ENCODE peak calls at places on chromosomes 11 and 22, in ten cellular contexts. U, X, R, O, S, J, C, Q, N and T are unnamed samples.
A peak's percentile ranks its signal among the peaks of the same experiment; 100 is the strongest.

GRCh38 chr11:19368726-19369364 is 128.1 kb upstream of the E2F8 start:
- DNase-seq in U (no peak), X (no peak), R (no peak), O (peak; percentile 69), S (no peak), J (peak; percentile 22), C (peak; percentile 56), Q (no peak), N (no peak), T (no peak)

GRCh38 chr11:47800759-47801158 is 33.6 kb upstream of the FNBP4 start:
- DNase-seq in U (no peak), X (no peak), R (no peak), O (no peak), S (no peak), J (no peak), C (no peak), Q (no peak), N (no peak), T (no peak)

GRCh38 chr11:61691378-61692156 is 11.4 kb downstream of the DAGLA start:
- DNase-seq in U (no peak), X (no peak), R (no peak), O (no peak), S (no peak), J (no peak), C (no peak), Q (no peak), N (no peak), T (no peak)

GRCh38 chr11:66337103-66337899 is 1.1 kb upstream of the RIN1 start:
- DNase-seq in U (no peak), X (no peak), R (no peak), O (no peak), S (no peak), J (no peak), C (no peak), Q (no peak), N (no peak), T (no peak)

GRCh38 chr11:59901306-59901705 is 22.7 kb downstream of the OOSP3 start:
- DNase-seq in U (no peak), X (no peak), R (no peak), O (no peak), S (peak; percentile 4), J (no peak), C (no peak), Q (no peak), N (no peak), T (peak; percentile 86)

GRCh38 chr11:64181506-64182411 is 4.2 kb upstream of the STIP1 start:
- DNase-seq in U (peak; percentile 93), X (peak; percentile 75), R (peak; percentile 10), O (peak; percentile 91), S (peak; percentile 62), J (peak; percentile 78), C (peak; percentile 86), Q (peak; percentile 93), N (peak; percentile 97), T (peak; percentile 81)

GRCh38 chr22:24938741-24939341 is 7.7 kb downstream of the LHFPL7 start:
- DNase-seq in U (no peak), X (no peak), R (peak; percentile 32), O (peak; percentile 59), S (peak; percentile 24), J (peak; percentile 59), C (no peak), Q (no peak), N (no peak), T (no peak)

GRCh38 chr11:63602296-63602695 is 11.9 kb downstream of the PLAAT3 start:
- DNase-seq in U (no peak), X (no peak), R (no peak), O (peak; percentile 87), S (peak; percentile 34), J (no peak), C (no peak), Q (no peak), N (no peak), T (no peak)

GRCh38 chr11:114399903-114400221 is 449 bp downstream of the C11orf71 start:
- DNase-seq in U (peak; percentile 42), X (no peak), R (no peak), O (no peak), S (no peak), J (peak; percentile 60), C (no peak), Q (no peak), N (no peak), T (peak; percentile 22)

GRCh38 chr11:70493891-70494290 is 95.6 kb downstream of the CTTN start:
- DNase-seq in U (no peak), X (no peak), R (no peak), O (no peak), S (no peak), J (no peak), C (no peak), Q (no peak), N (peak; percentile 32), T (no peak)

GRCh38 chr22:25540912-25541660 is 23.4 kb upstream of the GRK3 start:
- DNase-seq in U (no peak), X (no peak), R (no peak), O (no peak), S (no peak), J (no peak), C (no peak), Q (no peak), N (no peak), T (no peak)

GRCh38 chr11:76717369-76717768 is 46.8 kb upstream of the LRRC32 start:
- DNase-seq in U (no peak), X (no peak), R (no peak), O (no peak), S (no peak), J (no peak), C (no peak), Q (no peak), N (no peak), T (no peak)
- H3K4me3 ChIP-seq in U (no peak overlapping the region), X (no peak overlapping the region), R (no peak overlapping the region), O (no peak overlapping the region), S (no peak overlapping the region), J (no peak overlapping the region), C (no peak overlapping the region), Q (no peak overlapping the region), N (no peak overlapping the region), T (no peak overlapping the region)

GRCh38 chr22:17980638-17981051 is 43.7 kb downstream of the MICAL3 start:
- DNase-seq in U (no peak), X (no peak), R (peak; percentile 22), O (no peak), S (no peak), J (peak; percentile 75), C (no peak), Q (no peak), N (no peak), T (no peak)
- H3K4me3 ChIP-seq in U (peak overlapping the region; percentile 10), X (no peak overlapping the region), R (peak overlapping the region; percentile 52), O (no peak overlapping the region), S (no peak overlapping the region), J (peak overlapping the region; percentile 52), C (no peak overlapping the region), Q (no peak overlapping the region), N (no peak overlapping the region), T (no peak overlapping the region)

GRCh38 chr11:23284626-23285025 is 424.4 kb upstream of the CCDC179 start:
- DNase-seq in U (no peak), X (no peak), R (no peak), O (peak; percentile 24), S (no peak), J (no peak), C (peak; percentile 7), Q (no peak), N (no peak), T (peak; percentile 65)

DNA sequence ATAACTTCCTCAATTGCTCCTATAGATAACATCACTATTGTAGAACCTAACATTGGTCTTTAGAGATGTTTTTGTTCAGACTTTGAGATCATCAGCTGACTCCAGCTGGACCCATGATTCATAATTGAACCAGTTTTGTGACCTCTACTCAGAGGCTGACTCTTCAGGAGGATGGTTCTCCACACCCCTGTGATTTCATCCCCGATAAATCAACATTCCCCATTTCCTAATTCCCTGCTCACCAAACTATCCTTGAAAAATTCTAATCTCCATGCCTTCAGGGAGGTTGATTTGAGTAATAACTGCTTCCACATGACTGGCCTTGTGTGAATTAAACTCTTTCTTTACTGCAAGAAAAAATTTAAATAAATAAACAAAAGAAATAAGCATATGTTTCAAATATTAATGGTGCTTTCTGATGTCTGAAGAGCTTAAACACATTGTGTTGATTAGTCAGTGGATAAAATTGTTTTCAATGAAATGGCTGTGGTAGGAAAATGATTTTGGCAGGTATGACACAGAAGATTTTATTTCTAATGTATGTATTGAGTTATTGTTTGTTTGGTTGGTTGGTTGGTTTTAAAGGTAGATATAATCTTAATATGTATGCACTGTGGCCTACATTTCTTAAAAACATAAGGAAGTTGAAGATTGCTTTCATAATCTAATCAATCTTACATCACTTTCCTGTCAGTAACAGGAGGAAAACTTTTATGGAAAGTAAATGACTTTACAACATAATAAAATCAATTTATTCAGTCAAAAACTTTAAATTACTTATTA is 427.9 kb upstream of the CCDC179 start:
- DNase-seq in U (no peak), X (no peak), R (no peak), O (peak; percentile 58), S (peak; percentile 23), J (no peak), C (peak; percentile 83), Q (no peak), N (no peak), T (no peak)
- H3K4me3 ChIP-seq in U (no peak overlapping the region), X (no peak overlapping the region), R (no peak overlapping the region), O (no peak overlapping the region), S (no peak overlapping the region), J (no peak overlapping the region), C (no peak overlapping the region), Q (no peak overlapping the region), N (no peak overlapping the region), T (no peak overlapping the region)

DNA sequence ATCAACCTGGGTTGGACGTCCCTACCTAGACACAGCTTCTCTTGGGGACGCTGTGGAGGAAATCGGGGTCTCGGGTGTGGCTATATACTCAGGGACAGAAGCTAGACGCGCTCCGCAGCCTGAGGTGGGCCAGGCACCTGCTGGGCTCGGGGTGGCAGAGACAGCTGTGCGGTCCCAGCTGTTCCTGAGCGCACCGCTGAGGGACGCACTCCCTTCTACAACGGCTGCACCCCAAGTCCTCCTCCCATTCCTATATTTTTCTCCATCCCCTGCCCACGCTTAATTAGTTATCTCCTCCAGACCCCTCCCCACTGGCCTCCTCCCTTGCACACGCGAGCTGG is 188 bp upstream of the MTNR1B start:
- DNase-seq in U (no peak), X (no peak), R (no peak), O (no peak), S (no peak), J (no peak), C (no peak), Q (no peak), N (no peak), T (no peak)
- H3K4me3 ChIP-seq in U (peak overlapping the region; percentile 56), X (no peak overlapping the region), R (no peak overlapping the region), O (no peak overlapping the region), S (peak overlapping the region; percentile 25), J (no peak overlapping the region), C (no peak overlapping the region), Q (no peak overlapping the region), N (no peak overlapping the region), T (peak overlapping the region; percentile 32)